ENCODE peak calls at places on chromosomes 1 and 21, in five cellular contexts. One of them, this sample, is unnamed.

GRCh38 chr1:74579425-74579824 is 67.0 kb upstream of the LRRC53 start:
- DNase-seq in AG10803: no peak
- DNase-seq in GM12865: peak; percentile 86
- DNase-seq in CD8-positive, alpha-beta memory T cell: no peak
- DNase-seq in neuronal stem cell: no peak
- DNase-seq in this sample: no peak

GRCh38 chr1:23574265-23574754 is 15.0 kb upstream of the ID3 start:
- DNase-seq in CD8-positive, alpha-beta memory T cell: no peak
- DNase-seq in GM12865: peak; percentile 90
- DNase-seq in neuronal stem cell: no peak
- DNase-seq in AG10803: no peak
- DNase-seq in this sample: no peak

GRCh38 chr21:42233067-42233981 is 14.4 kb downstream of the ABCG1 start:
- DNase-seq in GM12865: peak; percentile 90
- DNase-seq in neuronal stem cell: no peak
- DNase-seq in AG10803: peak; percentile 28
- DNase-seq in CD8-positive, alpha-beta memory T cell: peak; percentile 87
- DNase-seq in this sample: no peak

GRCh38 chr1:166471359-166471758 is 304.6 kb upstream of the FAM78B start:
- DNase-seq in AG10803: no peak
- DNase-seq in neuronal stem cell: no peak
- DNase-seq in GM12865: no peak
- DNase-seq in CD8-positive, alpha-beta memory T cell: no peak
- DNase-seq in this sample: no peak

GRCh38 chr1:234778215-234779159 is 168.5 kb upstream of the IRF2BP2 start:
- DNase-seq in CD8-positive, alpha-beta memory T cell: no peak
- DNase-seq in AG10803: no peak
- DNase-seq in neuronal stem cell: no peak
- DNase-seq in GM12865: no peak
- DNase-seq in this sample: peak; percentile 26

GRCh38 chr1:20603473-20604464 is 14.9 kb downstream of the CDA start:
- DNase-seq in GM12865: no peak
- DNase-seq in CD8-positive, alpha-beta memory T cell: no peak
- DNase-seq in AG10803: peak; percentile 94
- DNase-seq in neuronal stem cell: no peak
- DNase-seq in this sample: no peak

GRCh38 chr1:181038399-181038873 is 4.7 kb downstream of the MR1 start:
- DNase-seq in GM12865: peak; percentile 78
- DNase-seq in CD8-positive, alpha-beta memory T cell: peak; percentile 76
- DNase-seq in neuronal stem cell: peak; percentile 61
- DNase-seq in AG10803: peak; percentile 54
- DNase-seq in this sample: peak; percentile 85

GRCh38 chr1:7046891-7047290 is 261.6 kb downstream of the CAMTA1 start:
- DNase-seq in CD8-positive, alpha-beta memory T cell: no peak
- DNase-seq in GM12865: no peak
- DNase-seq in neuronal stem cell: no peak
- DNase-seq in AG10803: no peak
- DNase-seq in this sample: no peak

GRCh38 chr21:25838809-25839208 is 104.0 kb downstream of the GABPA start:
- DNase-seq in GM12865: no peak
- DNase-seq in CD8-positive, alpha-beta memory T cell: no peak
- DNase-seq in neuronal stem cell: no peak
- DNase-seq in AG10803: no peak
- DNase-seq in this sample: peak; percentile 22

GRCh38 chr1:167509587-167509986 is 8.7 kb downstream of the CD247 start:
- DNase-seq in CD8-positive, alpha-beta memory T cell: no peak
- DNase-seq in AG10803: no peak
- DNase-seq in GM12865: no peak
- DNase-seq in neuronal stem cell: no peak
- DNase-seq in this sample: no peak

GRCh38 chr1:167510244-167510643 is 8.1 kb downstream of the CD247 start:
- DNase-seq in neuronal stem cell: no peak
- DNase-seq in CD8-positive, alpha-beta memory T cell: no peak
- DNase-seq in AG10803: no peak
- DNase-seq in GM12865: no peak
- DNase-seq in this sample: no peak

GRCh38 chr1:167512262-167512661 is 6.1 kb downstream of the CD247 start:
- DNase-seq in CD8-positive, alpha-beta memory T cell: no peak
- DNase-seq in AG10803: no peak
- DNase-seq in neuronal stem cell: no peak
- DNase-seq in GM12865: no peak
- DNase-seq in this sample: no peak

GRCh38 chr1:167510880-167511279 is 7.4 kb downstream of the CD247 start:
- DNase-seq in neuronal stem cell: no peak
- DNase-seq in CD8-positive, alpha-beta memory T cell: no peak
- DNase-seq in GM12865: no peak
- DNase-seq in AG10803: no peak
- DNase-seq in this sample: no peak

DNA sequence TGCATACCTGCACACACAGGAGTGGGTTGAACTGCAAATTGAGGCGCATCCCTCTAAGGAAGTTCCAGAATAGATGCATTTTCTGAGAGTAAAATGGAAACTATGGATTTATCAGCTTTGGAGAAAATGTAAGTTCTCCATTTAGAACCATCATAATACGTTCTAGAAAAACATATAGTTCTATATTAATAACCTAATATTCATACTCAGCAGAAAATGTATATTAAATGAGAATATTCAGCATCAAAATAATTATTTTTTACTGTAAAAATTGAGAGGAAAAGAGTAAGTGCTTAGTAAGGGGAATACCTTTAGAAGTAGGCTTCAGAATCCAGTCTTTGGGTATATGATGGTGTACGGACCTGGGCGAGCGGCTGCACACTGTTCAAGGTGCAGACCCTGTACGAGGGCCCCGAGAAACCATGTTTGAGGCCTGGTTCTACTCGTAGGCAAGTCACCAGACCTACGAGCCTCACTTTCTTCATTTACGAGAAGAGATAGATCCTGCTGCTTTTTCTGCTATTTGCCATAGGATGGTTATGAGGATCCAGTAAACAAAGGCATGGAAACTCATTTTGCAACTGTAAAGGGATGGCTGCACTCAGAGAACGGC is 6.8 kb downstream of the CD247 start:
- DNase-seq in GM12865: no peak
- DNase-seq in CD8-positive, alpha-beta memory T cell: no peak
- DNase-seq in neuronal stem cell: no peak
- DNase-seq in AG10803: no peak
- DNase-seq in this sample: no peak
- H3K4me3 ChIP-seq in GM12865: no peak overlapping the region
- H3K4me3 ChIP-seq in CD8-positive, alpha-beta memory T cell: peak overlapping the region; percentile 33
- H3K4me3 ChIP-seq in neuronal stem cell: no peak overlapping the region
- H3K4me3 ChIP-seq in AG10803: no peak overlapping the region
- H3K4me3 ChIP-seq in this sample: no peak overlapping the region

GRCh38 chr1:29258974-29259801 is 22.9 kb downstream of the PTPRU start:
- DNase-seq in GM12865: no peak
- DNase-seq in AG10803: no peak
- DNase-seq in CD8-positive, alpha-beta memory T cell: no peak
- DNase-seq in neuronal stem cell: no peak
- DNase-seq in this sample: peak; percentile 25
- H3K4me3 ChIP-seq in GM12865: peak overlapping the region; percentile 10
- H3K4me3 ChIP-seq in AG10803: peak overlapping the region; percentile 53
- H3K4me3 ChIP-seq in CD8-positive, alpha-beta memory T cell: no peak overlapping the region
- H3K4me3 ChIP-seq in neuronal stem cell: peak overlapping the region; percentile 80
- H3K4me3 ChIP-seq in this sample: peak overlapping the region; percentile 53

GRCh38 chr1:40381268-40382109 is 8.0 kb downstream of the SMAP2 start:
- DNase-seq in neuronal stem cell: no peak
- DNase-seq in AG10803: no peak
- DNase-seq in GM12865: peak; percentile 86
- DNase-seq in CD8-positive, alpha-beta memory T cell: no peak
- DNase-seq in this sample: no peak
- H3K4me3 ChIP-seq in neuronal stem cell: no peak overlapping the region
- H3K4me3 ChIP-seq in AG10803: no peak overlapping the region
- H3K4me3 ChIP-seq in GM12865: peak overlapping the region; percentile 47
- H3K4me3 ChIP-seq in CD8-positive, alpha-beta memory T cell: peak overlapping the region; percentile 40
- H3K4me3 ChIP-seq in this sample: no peak overlapping the region

GRCh38 chr1:25617626-25618432 is 1.2 kb downstream of the MAN1C1 start:
- DNase-seq in CD8-positive, alpha-beta memory T cell: no peak
- DNase-seq in AG10803: no peak
- DNase-seq in GM12865: no peak
- DNase-seq in neuronal stem cell: no peak
- DNase-seq in this sample: no peak
- H3K4me3 ChIP-seq in CD8-positive, alpha-beta memory T cell: peak overlapping the region; percentile 45
- H3K4me3 ChIP-seq in AG10803: peak overlapping the region; percentile 34
- H3K4me3 ChIP-seq in GM12865: peak overlapping the region; percentile 38
- H3K4me3 ChIP-seq in neuronal stem cell: peak overlapping the region; percentile 87
- H3K4me3 ChIP-seq in this sample: peak overlapping the region; percentile 33

GRCh38 chr21:39319814-39320332 is 6.4 kb upstream of the BRWD1 start:
- DNase-seq in neuronal stem cell: no peak
- DNase-seq in GM12865: no peak
- DNase-seq in CD8-positive, alpha-beta memory T cell: no peak
- DNase-seq in AG10803: peak; percentile 43
- DNase-seq in this sample: no peak
- H3K4me3 ChIP-seq in neuronal stem cell: no peak overlapping the region
- H3K4me3 ChIP-seq in GM12865: no peak overlapping the region
- H3K4me3 ChIP-seq in CD8-positive, alpha-beta memory T cell: no peak overlapping the region
- H3K4me3 ChIP-seq in AG10803: no peak overlapping the region
- H3K4me3 ChIP-seq in this sample: no peak overlapping the region

DNA sequence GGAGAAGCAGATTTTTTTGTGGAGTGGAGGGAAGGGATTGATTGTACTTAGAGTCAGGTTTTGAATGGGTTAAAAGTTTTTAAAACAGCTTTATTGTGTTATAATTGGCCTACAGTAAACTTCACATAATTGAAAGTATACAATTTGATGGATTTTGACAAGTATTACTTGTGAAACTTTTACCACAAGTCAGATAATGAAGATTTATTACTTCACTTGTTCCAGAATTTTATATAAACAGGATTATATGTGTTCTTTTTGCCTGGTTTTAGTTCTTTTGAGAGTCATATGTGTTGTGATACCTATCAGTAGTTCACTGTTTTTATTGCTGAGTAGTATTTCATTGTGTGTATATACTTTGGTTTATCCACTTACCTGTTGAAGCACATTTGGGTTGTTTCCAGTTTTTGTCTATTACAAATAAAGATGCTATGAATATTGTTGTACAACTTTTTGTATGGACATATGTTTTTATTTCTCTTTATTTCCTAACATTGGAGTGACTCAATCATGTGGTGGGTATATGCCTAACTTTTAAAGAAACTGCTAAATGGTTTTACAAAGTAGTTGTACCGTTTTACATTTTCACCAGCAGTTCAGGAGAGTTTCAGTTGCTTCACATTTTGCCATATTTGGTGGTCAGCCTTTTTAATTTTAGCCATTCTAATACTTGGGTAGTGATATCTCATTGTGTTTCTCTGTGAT is 71.0 kb downstream of the DYRK1A start:
- DNase-seq in AG10803: peak; percentile 52
- DNase-seq in neuronal stem cell: no peak
- DNase-seq in GM12865: no peak
- DNase-seq in CD8-positive, alpha-beta memory T cell: no peak
- DNase-seq in this sample: no peak
- H3K4me3 ChIP-seq in AG10803: no peak overlapping the region
- H3K4me3 ChIP-seq in neuronal stem cell: no peak overlapping the region
- H3K4me3 ChIP-seq in GM12865: no peak overlapping the region
- H3K4me3 ChIP-seq in CD8-positive, alpha-beta memory T cell: no peak overlapping the region
- H3K4me3 ChIP-seq in this sample: no peak overlapping the region

This sample was measured in A673.